ENCODE peak calls at places on chromosome 7, in six cellular contexts. V is CD4-positive, alpha-beta memory T cell; H is AG08396; L is mucosa of gallbladder; G is posterior vena cava; Y is nephron progenitor cell. D is an unnamed sample.

GRCh38 chr7:54946764-54947163 is 72.1 kb upstream of the EGFR start:
- DNase-seq in L (no peak), V (no peak), Y (no peak), H (no peak), G (no peak), D (no peak)

GRCh38 chr7:102432476-102433318 is 678 bp upstream of the ORAI2 start:
- DNase-seq in H (no peak), L (no peak), G (no peak), V (peak; percentile 35), Y (peak; percentile 40), D (no peak)

GRCh38 chr7:70553364-70553763 is 578.6 kb upstream of the GALNT17 start:
- DNase-seq in L (no peak), Y (no peak), H (no peak), V (no peak), G (no peak), D (no peak)

GRCh38 chr7:21184956-21185355 is 242.9 kb upstream of the SP4 start:
- DNase-seq in Y (no peak), G (no peak), L (no peak), V (no peak), H (no peak), D (no peak)

GRCh38 chr7:110442386-110442837 is 648.5 kb upstream of the LRRN3 start:
- DNase-seq in Y (peak; percentile 45), H (peak; percentile 46), L (peak; percentile 26), V (no peak), G (no peak), D (no peak)

GRCh38 chr7:130149575-130150139 is 55.5 kb downstream of the TMEM209 start:
- DNase-seq in Y (no peak), H (no peak), V (no peak), G (peak; percentile 76), L (no peak), D (no peak)

GRCh38 chr7:90856317-90857072 is 260.4 kb downstream of the CDK14 start:
- DNase-seq in Y (no peak), H (no peak), V (no peak), L (no peak), G (no peak), D (no peak)

GRCh38 chr7:134669845-134670373 is 23.3 kb downstream of the BPGM start:
- DNase-seq in L (peak; percentile 60), H (peak; percentile 50), V (peak; percentile 88), G (peak; percentile 84), Y (no peak), D (peak; percentile 82)

GRCh38 chr7:2932761-2933251 is 88.7 kb upstream of the GNA12 start:
- DNase-seq in H (no peak), V (no peak), G (peak; percentile 73), L (no peak), Y (no peak), D (no peak)

GRCh38 chr7:55533050-55533728 is 39.1 kb downstream of the VOPP1 start:
- DNase-seq in G (no peak), L (peak; percentile 37), Y (no peak), V (peak; percentile 87), H (peak; percentile 47), D (peak; percentile 81)

D was measured in T-helper 22 cell.